ENCODE peak calls at places on chromosome 7, in nine cellular contexts. L is dorsolateral prefrontal cortex, O is fibroblast of pulmonary artery, E is tibial nerve, P is AG09319, W is SK-N-SH, I is upper lobe of right lung, T is breast epithelium, G is lower leg skin. X is an unnamed sample.

GRCh38 chr7:100584677-100585510 is 1.0 kb downstream of the LRCH4 start:
- DNase-seq in L (no peak), O (peak), T (peak), W (peak), G (no peak), E (no peak), I (peak), P (no peak), X (no peak)

GRCh38 chr7:64515330-64515729 is 47.5 kb downstream of the ZNF680 start:
- DNase-seq in T (no peak), W (no peak), P (no peak), L (no peak), G (no peak), E (no peak), I (no peak), O (peak), X (no peak)

GRCh38 chr7:83794834-83795233 is 145.9 kb upstream of the SEMA3E start:
- DNase-seq in I (no peak), P (no peak), T (no peak), O (no peak), G (no peak), W (no peak), E (no peak), L (no peak), X (no peak)

GRCh38 chr7:194257-194995 is 2.1 kb downstream of the FAM20C start:
- DNase-seq in G (no peak), I (no peak), L (no peak), E (no peak), O (peak), W (peak), T (no peak), P (peak), X (no peak)

GRCh38 chr7:50534690-50535290 is 30.4 kb downstream of the DDC start:
- DNase-seq in L (no peak), P (peak), W (peak), O (peak), G (no peak), T (no peak), E (no peak), I (no peak), X (no peak)

GRCh38 chr7:1691601-1692499 is 21.8 kb downstream of the ELFN1 start:
- DNase-seq in I (peak), E (peak), P (no peak), T (peak), G (peak), O (no peak), L (peak), W (peak), X (no peak)

GRCh38 chr7:36884863-36885262 is 160.6 kb upstream of the AOAH start:
- DNase-seq in P (no peak), W (no peak), I (no peak), G (no peak), E (no peak), T (no peak), O (no peak), L (no peak), X (no peak)

GRCh38 chr7:101170617-101171441 is 5.5 kb upstream of the VGF start:
- DNase-seq in E (no peak), O (no peak), I (no peak), G (no peak), W (no peak), T (no peak), P (no peak), L (no peak), X (no peak)

GRCh38 chr7:101950450-101951119 is 133.2 kb downstream of the CUX1 start:
- DNase-seq in O (peak), T (no peak), G (no peak), W (no peak), I (no peak), E (no peak), P (no peak), L (no peak), X (no peak)

GRCh38 chr7:23530355-23530754 is 1.4 kb downstream of the TRA2A start:
- DNase-seq in O (peak), P (no peak), G (no peak), T (no peak), W (peak), E (no peak), I (no peak), L (no peak), X (no peak)

GRCh38 chr7:147569514-147569913 is 1021.1 kb upstream of the C7orf33 start:
- DNase-seq in G (no peak), W (no peak), I (no peak), T (no peak), L (no peak), O (no peak), P (no peak), E (no peak), X (no peak)

GRCh38 chr7:21999896-22000295 is 54.2 kb upstream of the CDCA7L start:
- DNase-seq in L (no peak), I (no peak), O (no peak), G (no peak), T (no peak), P (no peak), E (no peak), W (no peak), X (no peak)

GRCh38 chr7:81367335-81367801 is 402.5 kb downstream of the HGF start:
- DNase-seq in G (peak), E (no peak), P (peak), T (no peak), L (peak), W (no peak), O (peak), I (no peak), X (no peak)

GRCh38 chr7:86720306-86720705 is 76.6 kb downstream of the GRM3 start:
- DNase-seq in O (no peak), E (no peak), T (no peak), W (no peak), G (no peak), L (no peak), P (no peak), I (no peak), X (no peak)

GRCh38 chr7:47418910-47419309 is 163.0 kb downstream of the TNS3 start:
- DNase-seq in E (no peak), O (peak), L (no peak), W (no peak), T (no peak), G (peak), I (no peak), P (no peak), X (no peak)

GRCh38 chr7:45407730-45408406 is 166.3 kb upstream of the ADCY1 start:
- DNase-seq in W (no peak), P (no peak), O (no peak), G (no peak), I (no peak), L (peak), T (no peak), E (no peak), X (no peak)

GRCh38 chr7:54839538-54840213 is 80.7 kb upstream of the SEC61G start:
- DNase-seq in L (peak), W (peak), I (peak), O (peak), T (no peak), G (peak), P (peak), E (peak), X (no peak)

GRCh38 chr7:85287126-85287825 is 100.4 kb upstream of the SEMA3D start:
- DNase-seq in T (no peak), G (no peak), L (no peak), I (no peak), O (peak), P (peak), W (no peak), E (no peak), X (no peak)

GRCh38 chr7:47940482-47941001 is 7.7 kb downstream of the PKD1L1 start:
- DNase-seq in T (no peak), G (peak), I (no peak), L (no peak), W (no peak), O (peak), E (no peak), P (no peak), X (no peak)

GRCh38 chr7:106126170-106126938 is 14.2 kb upstream of the SYPL1 start:
- DNase-seq in I (no peak), L (no peak), W (no peak), T (no peak), G (no peak), O (peak), E (no peak), P (no peak), X (no peak)

GRCh38 chr7:30143748-30144251 is 9.0 kb downstream of the MTURN start:
- DNase-seq in L (no peak), T (peak), I (no peak), O (peak), P (no peak), G (no peak), E (no peak), W (no peak), X (no peak)

GRCh38 chr7:127973797-127974196 is 57.4 kb downstream of the LRRC4 start:
- DNase-seq in T (no peak), L (no peak), P (no peak), I (no peak), O (no peak), G (no peak), W (no peak), E (no peak), X (no peak)

GRCh38 chr7:19455508-19456132 is 253.2 kb downstream of the POLR1F start:
- DNase-seq in W (no peak), L (no peak), E (no peak), O (no peak), T (no peak), P (no peak), G (no peak), I (no peak), X (no peak)

GRCh38 chr7:35258125-35258890 is 4.4 kb upstream of the TBX20 start:
- DNase-seq in L (no peak), O (peak), G (no peak), T (no peak), I (no peak), E (no peak), W (no peak), P (no peak), X (no peak)

GRCh38 chr7:49927581-49927980 is 154.1 kb downstream of the VWC2 start:
- DNase-seq in L (no peak), G (no peak), O (no peak), W (no peak), T (no peak), I (no peak), E (no peak), P (no peak), X (no peak)

GRCh38 chr7:151889406-151890354 is 12.8 kb upstream of the PRKAG2 start:
- DNase-seq in E (no peak), L (no peak), I (no peak), G (peak), W (no peak), P (no peak), T (no peak), O (no peak), X (no peak)

GRCh38 chr7:1696671-1697498 is 26.8 kb downstream of the ELFN1 start:
- DNase-seq in L (peak), G (peak), I (peak), O (no peak), P (no peak), W (peak), T (peak), E (no peak), X (no peak)

GRCh38 chr7:43006008-43006407 is 73.8 kb downstream of the MRPL32 start:
- DNase-seq in E (no peak), I (no peak), L (no peak), G (no peak), T (no peak), W (no peak), P (no peak), O (no peak), X (no peak)

GRCh38 chr7:94848531-94848930 is 58.9 kb upstream of the PPP1R9A start:
- DNase-seq in I (no peak), P (no peak), O (no peak), L (no peak), T (no peak), E (no peak), W (no peak), G (no peak), X (no peak)

GRCh38 chr7:36391436-36392198 is 2.0 kb downstream of the ANLN start:
- DNase-seq in P (no peak), E (no peak), I (no peak), G (no peak), O (no peak), T (no peak), W (no peak), L (no peak), X (no peak)

GRCh38 chr7:94394399-94395140 is at the start of gene COL1A2:
- DNase-seq in E (peak), O (peak), I (peak), L (no peak), G (peak), W (peak), P (peak), T (peak), X (peak)

GRCh38 chr7:2632717-2633537 is 1.1 kb downstream of the TTYH3 start:
- DNase-seq in W (peak), O (peak), I (peak), E (peak), P (no peak), G (peak), L (peak), T (no peak), X (peak)

GRCh38 chr7:25636871-25637283 is 408.6 kb upstream of the NPVF start:
- DNase-seq in P (no peak), I (no peak), L (no peak), E (peak), W (peak), T (no peak), O (peak), G (no peak), X (no peak)

GRCh38 chr7:33044986-33045385 is 17.6 kb downstream of the NT5C3A start:
- DNase-seq in E (no peak), P (no peak), I (no peak), L (no peak), T (no peak), G (no peak), W (no peak), O (no peak), X (no peak)

GRCh38 chr7:78019457-78020130 is 221.0 kb downstream of the PHTF2 start:
- DNase-seq in I (peak), T (peak), L (peak), E (peak), G (peak), O (peak), P (peak), W (peak), X (peak)

GRCh38 chr7:78017621-78018100 is 219.1 kb downstream of the PHTF2 start:
- DNase-seq in G (no peak), T (no peak), E (no peak), O (no peak), W (no peak), L (no peak), P (no peak), I (no peak), X (no peak)

GRCh38 chr7:78020874-78021249 is 222.3 kb downstream of the PHTF2 start:
- DNase-seq in G (no peak), T (no peak), I (no peak), P (no peak), O (no peak), W (no peak), E (no peak), L (no peak), X (no peak)

GRCh38 chr7:78020131-78020873 is 221.7 kb downstream of the PHTF2 start:
- DNase-seq in G (no peak), I (no peak), P (peak), W (peak), O (peak), E (peak), T (no peak), L (no peak), X (no peak)

DNA sequence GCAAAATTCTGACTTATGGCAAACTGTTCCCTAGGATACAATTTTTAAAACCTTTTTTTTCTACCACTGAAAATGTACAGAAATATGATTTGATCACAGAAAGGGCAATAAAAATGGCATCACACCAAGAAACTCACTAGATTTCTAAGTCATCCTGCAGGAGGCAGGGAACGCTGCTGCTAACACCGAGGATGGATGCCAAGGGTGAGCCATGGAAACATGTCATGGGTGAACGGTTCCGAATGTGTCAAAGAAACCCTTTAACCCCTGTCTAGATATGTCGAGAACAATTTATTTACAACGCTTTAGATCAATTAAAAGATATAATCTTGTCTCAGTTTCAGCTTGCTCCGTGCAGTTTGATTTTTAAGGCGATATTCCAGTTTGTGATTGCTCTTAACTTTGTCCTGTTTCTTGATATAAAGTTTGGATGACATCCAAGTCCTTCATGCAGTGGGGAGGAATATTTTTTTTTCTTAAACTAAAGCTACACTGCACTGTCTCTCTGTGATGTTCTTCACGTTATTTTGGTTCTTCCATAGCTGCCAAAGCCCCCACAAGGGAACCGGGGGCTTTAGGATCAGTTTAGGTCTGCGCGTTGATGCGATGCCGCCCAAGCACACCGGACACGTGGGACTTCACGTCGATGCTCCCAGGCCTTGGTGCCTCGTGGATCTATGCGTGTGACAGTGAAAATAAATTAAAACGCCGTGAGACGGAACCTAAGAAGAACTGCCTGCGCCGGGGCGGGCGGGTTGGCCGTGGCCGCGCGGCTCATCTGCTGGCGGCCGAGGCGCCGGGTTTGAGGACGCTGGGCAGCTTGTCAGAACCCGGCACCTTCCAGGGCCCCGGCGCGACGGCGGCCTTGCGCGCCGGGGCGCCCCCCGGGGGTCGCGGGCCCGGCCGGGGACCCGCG is 220.2 kb downstream of the PHTF2 start:
- DNase-seq in I (peak), L (no peak), W (peak), O (peak), T (no peak), P (no peak), G (peak), E (peak), X (no peak)
- TF ChIP-seq CTCF in I (peak), L (no peak), W (no peak), O (peak), T (no peak), P (peak), G (no peak), E (no peak), X (no peak)

DNA sequence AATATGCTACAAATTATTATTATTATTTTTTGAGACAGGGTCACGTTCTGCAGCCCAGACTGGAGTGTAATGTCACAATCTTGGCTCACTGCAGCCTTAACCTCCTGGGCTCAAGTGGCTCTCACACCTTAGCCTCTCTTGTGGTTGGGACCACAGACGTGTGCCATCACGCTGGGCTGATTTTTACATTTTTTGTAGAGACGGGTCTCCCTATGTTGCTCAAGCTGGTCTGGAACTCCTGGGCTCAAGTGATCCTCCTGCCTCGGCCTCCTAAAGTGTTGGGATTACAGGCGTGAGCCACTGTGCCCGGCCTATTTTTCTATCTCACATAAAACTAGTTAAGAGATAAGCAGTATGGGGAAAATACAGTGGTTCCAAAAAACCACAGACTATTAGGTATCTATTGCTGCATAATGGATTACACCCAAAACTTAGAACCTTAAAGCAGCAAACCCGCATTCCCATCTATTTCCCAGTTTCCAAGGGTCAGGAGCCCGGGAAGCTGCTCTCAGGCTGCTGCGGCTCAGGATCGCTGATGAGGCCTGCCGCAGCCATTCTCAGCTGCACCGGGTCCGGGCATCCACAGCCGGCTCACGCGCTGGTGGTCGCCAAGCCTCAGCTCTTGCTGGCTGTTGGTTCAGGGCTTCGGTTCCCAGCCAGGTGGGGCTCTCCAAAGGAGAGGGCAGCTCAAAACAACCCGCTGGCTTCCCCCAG is 128.3 kb downstream of the UBE2H start:
- DNase-seq in L (no peak), W (no peak), P (no peak), O (no peak), I (no peak), T (no peak), G (peak), E (no peak), X (peak)
- TF ChIP-seq CTCF in L (no peak), W (no peak), P (no peak), O (no peak), I (no peak), T (no peak), G (no peak), E (peak), X (no peak)

GRCh38 chr7:149765399-149766121 is 7.8 kb downstream of the ZNF467 start:
- DNase-seq in E (no peak), T (no peak), O (no peak), P (no peak), G (peak), I (no peak), W (peak), L (no peak), X (no peak)

GRCh38 chr7:149762610-149763009 is 10.8 kb downstream of the ZNF467 start:
- DNase-seq in P (no peak), L (no peak), T (no peak), W (no peak), I (no peak), O (no peak), G (peak), E (no peak), X (no peak)

GRCh38 chr7:149763563-149764240 is 9.7 kb downstream of the ZNF467 start:
- DNase-seq in O (no peak), T (no peak), P (no peak), W (no peak), G (peak), L (no peak), I (no peak), E (no peak), X (no peak)

GRCh38 chr7:149766215-149766614 is 7.2 kb downstream of the ZNF467 start:
- DNase-seq in T (no peak), E (no peak), I (no peak), O (no peak), G (no peak), P (no peak), W (no peak), L (no peak), X (no peak)

DNA sequence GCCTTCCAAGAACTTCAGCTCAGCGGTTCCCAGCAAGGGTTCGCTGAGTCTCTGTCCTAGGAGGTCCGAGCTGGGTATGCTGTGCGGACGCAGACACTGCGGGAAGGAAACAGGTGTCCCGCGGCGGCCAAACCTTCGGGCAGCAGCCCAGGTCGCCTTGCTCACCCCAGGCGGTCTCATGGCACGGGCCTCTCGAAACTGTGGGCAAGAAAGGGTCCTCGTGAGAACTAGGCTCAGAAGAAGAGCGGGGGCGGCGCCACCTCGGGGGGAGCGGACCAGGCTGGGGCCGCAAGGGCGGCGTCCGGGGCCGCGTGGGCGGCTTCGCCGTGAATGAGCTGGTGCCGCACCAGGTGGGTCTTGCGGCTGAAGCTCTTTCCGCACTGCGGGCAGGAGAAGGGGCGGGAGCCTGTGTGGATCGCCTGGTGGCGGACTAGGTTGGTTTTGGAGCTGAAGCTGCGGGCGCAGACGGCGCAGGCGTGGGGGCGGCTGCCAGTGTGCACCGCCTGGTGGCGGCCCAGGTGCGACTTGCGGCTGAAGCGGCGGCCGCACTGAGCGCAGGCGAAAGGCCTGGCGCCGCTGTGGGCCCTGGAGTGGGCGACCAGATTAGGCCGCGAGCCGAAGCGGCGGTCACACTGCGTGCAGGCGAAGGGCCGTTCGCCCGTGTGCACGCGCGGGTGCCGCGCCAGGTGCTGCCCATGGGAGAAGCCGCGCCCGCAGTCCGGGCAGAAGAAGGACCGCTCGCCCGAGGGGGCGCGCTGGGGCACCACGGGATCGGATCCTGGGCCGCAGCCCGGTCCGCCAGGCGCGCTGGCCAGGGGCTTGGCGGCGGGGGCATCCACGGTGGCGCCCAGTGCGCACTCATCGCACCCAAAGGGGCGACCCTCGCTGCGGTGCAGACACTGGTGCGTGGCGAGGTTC is 8.6 kb downstream of the ZNF467 start:
- DNase-seq in T (no peak), P (no peak), O (no peak), E (no peak), G (peak), I (no peak), W (peak), L (peak), X (no peak)
- TF ChIP-seq CTCF in T (no peak), P (no peak), O (no peak), E (no peak), G (no peak), I (no peak), W (peak), L (no peak), X (no peak)

GRCh38 chr7:71220210-71220695 is 88.3 kb downstream of the GALNT17 start:
- DNase-seq in W (no peak), O (no peak), L (no peak), G (no peak), P (no peak), E (no peak), T (no peak), I (no peak), X (no peak)
- TF ChIP-seq CTCF in W (no peak), O (no peak), L (peak), G (no peak), P (no peak), E (peak), T (no peak), I (no peak), X (no peak)

X was measured in activated B cell treated with CpG ODN at 0.5 μM for 24 hours.